ENCODE peak calls at places on chromosomes 5 and 9, in seven cellular contexts. One of them, this sample, is unnamed.

GRCh38 chr5:135458921-135459331 is 6.8 kb upstream of the TIFAB start:
- DNase-seq in psoas muscle: no peak
- DNase-seq in transverse colon: peak; percentile 84
- DNase-seq in AG10803: peak; percentile 51
- DNase-seq in cardiac muscle cell: no peak
- DNase-seq in pancreas: no peak
- DNase-seq in heart right ventricle: no peak
- DNase-seq in this sample: no peak

GRCh38 chr5:35773936-35774335 is 82.8 kb upstream of the IL7R start:
- DNase-seq in heart right ventricle: no peak
- DNase-seq in cardiac muscle cell: no peak
- DNase-seq in transverse colon: no peak
- DNase-seq in AG10803: peak; percentile 71
- DNase-seq in psoas muscle: no peak
- DNase-seq in pancreas: no peak
- DNase-seq in this sample: no peak

GRCh38 chr5:101009758-101010519 is 106.9 kb upstream of the ST8SIA4 start:
- DNase-seq in AG10803: no peak
- DNase-seq in transverse colon: no peak
- DNase-seq in heart right ventricle: no peak
- DNase-seq in pancreas: no peak
- DNase-seq in cardiac muscle cell: no peak
- DNase-seq in psoas muscle: no peak
- DNase-seq in this sample: no peak

GRCh38 chr5:113112435-113112834 is 135.8 kb downstream of the DCP2 start:
- DNase-seq in AG10803: peak; percentile 55
- DNase-seq in psoas muscle: no peak
- DNase-seq in transverse colon: no peak
- DNase-seq in cardiac muscle cell: no peak
- DNase-seq in pancreas: no peak
- DNase-seq in heart right ventricle: no peak
- DNase-seq in this sample: no peak

GRCh38 chr5:34772267-34772666 is 66.7 kb upstream of the TTC23L start:
- DNase-seq in psoas muscle: no peak
- DNase-seq in AG10803: no peak
- DNase-seq in pancreas: no peak
- DNase-seq in cardiac muscle cell: no peak
- DNase-seq in heart right ventricle: no peak
- DNase-seq in transverse colon: no peak
- DNase-seq in this sample: no peak

GRCh38 chr9:81477669-81478068 is 211.7 kb downstream of the TLE1 start:
- DNase-seq in cardiac muscle cell: no peak
- DNase-seq in heart right ventricle: no peak
- DNase-seq in psoas muscle: no peak
- DNase-seq in pancreas: no peak
- DNase-seq in transverse colon: no peak
- DNase-seq in AG10803: peak; percentile 84
- DNase-seq in this sample: peak; percentile 58

GRCh38 chr5:177179431-177179830 is 45.9 kb downstream of the NSD1 start:
- DNase-seq in heart right ventricle: no peak
- DNase-seq in pancreas: no peak
- DNase-seq in cardiac muscle cell: peak; percentile 21
- DNase-seq in transverse colon: no peak
- DNase-seq in AG10803: no peak
- DNase-seq in psoas muscle: no peak
- DNase-seq in this sample: no peak

GRCh38 chr9:137173795-137174664 is 2.2 kb upstream of the TMEM210 start:
- DNase-seq in AG10803: no peak
- DNase-seq in transverse colon: no peak
- DNase-seq in pancreas: no peak
- DNase-seq in cardiac muscle cell: no peak
- DNase-seq in psoas muscle: no peak
- DNase-seq in heart right ventricle: no peak
- DNase-seq in this sample: no peak

GRCh38 chr9:91790912-91791311 is 159.1 kb downstream of the ROR2 start:
- DNase-seq in heart right ventricle: no peak
- DNase-seq in AG10803: no peak
- DNase-seq in cardiac muscle cell: no peak
- DNase-seq in pancreas: no peak
- DNase-seq in psoas muscle: no peak
- DNase-seq in transverse colon: no peak
- DNase-seq in this sample: no peak

GRCh38 chr5:537621-538071 is 13.4 kb upstream of the SLC9A3 start:
- DNase-seq in transverse colon: no peak
- DNase-seq in AG10803: no peak
- DNase-seq in psoas muscle: peak; percentile 6
- DNase-seq in pancreas: no peak
- DNase-seq in cardiac muscle cell: no peak
- DNase-seq in heart right ventricle: no peak
- DNase-seq in this sample: no peak

GRCh38 chr5:56019306-56020272 is 24.8 kb upstream of the IL6ST start:
- DNase-seq in cardiac muscle cell: no peak
- DNase-seq in transverse colon: no peak
- DNase-seq in heart right ventricle: no peak
- DNase-seq in pancreas: no peak
- DNase-seq in AG10803: peak; percentile 86
- DNase-seq in psoas muscle: no peak
- DNase-seq in this sample: peak; percentile 62

GRCh38 chr5:62578540-62578939 is at the start of gene LRRC70:
- DNase-seq in transverse colon: no peak
- DNase-seq in psoas muscle: no peak
- DNase-seq in heart right ventricle: peak; percentile 33
- DNase-seq in cardiac muscle cell: no peak
- DNase-seq in AG10803: peak; percentile 27
- DNase-seq in pancreas: no peak
- DNase-seq in this sample: peak; percentile 37

GRCh38 chr5:104817127-104817526 is 1254.5 kb upstream of the NUDT12 start:
- DNase-seq in AG10803: no peak
- DNase-seq in transverse colon: no peak
- DNase-seq in cardiac muscle cell: no peak
- DNase-seq in psoas muscle: no peak
- DNase-seq in heart right ventricle: no peak
- DNase-seq in pancreas: no peak
- DNase-seq in this sample: no peak

GRCh38 chr5:173010021-173010420 is 26.4 kb downstream of the ATP6V0E1 start:
- DNase-seq in pancreas: no peak
- DNase-seq in transverse colon: no peak
- DNase-seq in AG10803: peak; percentile 28
- DNase-seq in heart right ventricle: no peak
- DNase-seq in psoas muscle: no peak
- DNase-seq in cardiac muscle cell: no peak
- DNase-seq in this sample: no peak

GRCh38 chr5:163874431-163874830 is 369.0 kb downstream of the MAT2B start:
- DNase-seq in psoas muscle: no peak
- DNase-seq in cardiac muscle cell: no peak
- DNase-seq in transverse colon: no peak
- DNase-seq in heart right ventricle: no peak
- DNase-seq in AG10803: no peak
- DNase-seq in pancreas: no peak
- DNase-seq in this sample: no peak

GRCh38 chr9:19511694-19512093 is 102.9 kb downstream of the ACER2 start:
- DNase-seq in cardiac muscle cell: no peak
- DNase-seq in psoas muscle: no peak
- DNase-seq in heart right ventricle: no peak
- DNase-seq in pancreas: no peak
- DNase-seq in transverse colon: no peak
- DNase-seq in AG10803: no peak
- DNase-seq in this sample: no peak

GRCh38 chr9:23556459-23556858 is 269.6 kb downstream of the ELAVL2 start:
- DNase-seq in heart right ventricle: no peak
- DNase-seq in psoas muscle: no peak
- DNase-seq in cardiac muscle cell: peak; percentile 30
- DNase-seq in pancreas: no peak
- DNase-seq in AG10803: no peak
- DNase-seq in transverse colon: no peak
- DNase-seq in this sample: no peak

DNA sequence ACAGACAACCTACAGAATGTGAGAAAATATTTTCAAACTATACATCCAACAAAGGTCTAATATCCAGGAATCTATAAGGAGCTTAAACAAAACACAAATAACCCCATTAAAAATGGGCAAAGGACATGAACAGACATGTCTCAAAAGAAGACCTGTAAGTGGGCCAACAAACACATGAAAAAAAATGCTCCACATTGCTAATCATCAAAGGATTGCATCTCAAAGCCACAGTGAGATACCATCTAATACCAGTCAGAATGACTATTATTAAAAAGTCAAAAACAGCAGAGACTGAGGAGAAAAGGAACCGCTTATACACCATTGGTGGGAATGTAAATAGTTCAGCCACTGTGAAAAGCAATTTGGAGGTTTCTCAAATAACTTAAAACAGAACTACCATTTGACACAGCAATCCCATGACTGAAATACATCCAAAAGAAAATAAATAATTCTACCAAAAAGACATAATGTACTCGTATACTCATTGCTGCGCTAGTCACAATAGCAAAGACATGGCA is 39.1 kb upstream of the C5orf63 start:
- DNase-seq in AG10803: peak; percentile 15
- DNase-seq in psoas muscle: no peak
- DNase-seq in transverse colon: no peak
- DNase-seq in heart right ventricle: no peak
- DNase-seq in cardiac muscle cell: no peak
- DNase-seq in pancreas: no peak
- DNase-seq in this sample: no peak
- TF ChIP-seq CTCF in AG10803: no peak
- TF ChIP-seq CTCF in psoas muscle: no peak
- TF ChIP-seq CTCF in transverse colon: no peak
- TF ChIP-seq CTCF in heart right ventricle: no peak
- TF ChIP-seq CTCF in cardiac muscle cell: no peak
- TF ChIP-seq CTCF in pancreas: no peak
- TF ChIP-seq CTCF in this sample: no peak

DNA sequence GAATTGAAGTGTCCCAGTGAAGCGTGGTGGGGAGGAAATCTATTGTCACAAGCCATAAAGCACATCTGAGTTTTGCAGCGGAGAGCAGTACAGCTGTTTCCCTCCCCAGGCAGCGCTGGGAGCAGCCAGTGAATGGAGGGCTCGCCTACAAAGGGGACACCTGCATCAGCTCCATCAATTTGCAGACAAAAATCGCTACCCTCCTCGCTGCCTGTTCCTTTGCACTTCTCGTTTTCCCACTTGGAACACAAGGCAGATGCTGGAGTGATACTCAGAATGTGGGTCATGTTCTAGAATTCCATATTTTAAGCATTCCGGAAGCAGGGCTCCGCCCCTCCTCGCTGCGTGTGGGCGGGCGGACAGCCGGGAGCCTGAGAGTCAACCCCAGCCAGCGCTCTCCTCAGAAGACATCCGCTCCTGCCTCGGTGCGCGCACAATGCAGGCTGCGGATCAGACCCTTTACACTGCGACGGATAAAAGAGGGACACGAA is 92.1 kb downstream of the LMNB1 start:
- DNase-seq in heart right ventricle: no peak
- DNase-seq in cardiac muscle cell: no peak
- DNase-seq in transverse colon: no peak
- DNase-seq in AG10803: peak; percentile 41
- DNase-seq in psoas muscle: peak; percentile 30
- DNase-seq in pancreas: no peak
- DNase-seq in this sample: no peak
- H3K4me3 ChIP-seq in heart right ventricle: peak overlapping the region; percentile 14
- H3K4me3 ChIP-seq in cardiac muscle cell: no peak overlapping the region
- H3K4me3 ChIP-seq in transverse colon: no peak overlapping the region
- H3K4me3 ChIP-seq in AG10803: peak overlapping the region; percentile 37
- H3K4me3 ChIP-seq in psoas muscle: peak overlapping the region; percentile 32
- H3K4me3 ChIP-seq in pancreas: no peak overlapping the region
- H3K4me3 ChIP-seq in this sample: peak overlapping the region; percentile 7

DNA sequence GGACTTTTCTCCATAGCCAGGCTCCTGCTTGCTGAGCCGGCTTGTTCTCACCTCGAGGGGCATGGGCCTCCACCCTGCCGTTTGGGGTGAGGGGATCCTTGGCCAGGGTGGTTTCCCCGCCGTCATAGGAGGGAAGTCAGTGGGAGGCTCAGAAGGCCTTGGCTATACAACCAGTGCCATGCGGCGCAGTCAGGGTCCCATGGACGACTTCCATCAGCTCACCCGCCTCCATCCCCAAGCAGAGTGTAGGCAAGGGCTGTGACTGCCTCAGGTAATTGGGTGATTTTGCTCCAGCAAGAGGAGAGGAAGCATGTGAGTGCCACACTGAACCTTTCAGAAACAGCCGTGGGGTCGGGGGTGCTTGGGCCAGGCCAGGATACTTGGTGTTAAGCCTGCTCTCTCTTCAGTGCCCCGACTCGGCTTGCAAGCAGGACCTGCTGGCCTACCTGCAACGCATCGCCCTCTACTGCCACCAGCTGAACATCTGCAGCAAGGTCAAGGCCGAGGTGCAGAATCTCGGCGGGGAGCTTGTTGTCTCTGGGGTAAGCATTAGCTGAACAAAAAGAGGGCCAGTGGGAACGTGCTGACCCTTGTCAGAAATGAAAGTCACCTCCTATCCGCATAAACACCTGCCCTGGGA is 57.2 kb upstream of the LRRTM2 start:
- DNase-seq in pancreas: no peak
- DNase-seq in heart right ventricle: no peak
- DNase-seq in psoas muscle: no peak
- DNase-seq in cardiac muscle cell: no peak
- DNase-seq in transverse colon: no peak
- DNase-seq in AG10803: no peak
- DNase-seq in this sample: no peak
- TF ChIP-seq CTCF in pancreas: no peak
- TF ChIP-seq CTCF in heart right ventricle: no peak
- TF ChIP-seq CTCF in psoas muscle: no peak
- TF ChIP-seq CTCF in cardiac muscle cell: no peak
- TF ChIP-seq CTCF in transverse colon: no peak
- TF ChIP-seq CTCF in AG10803: no peak
- TF ChIP-seq CTCF in this sample: no peak

GRCh38 chr9:297104-297794 is 82.6 kb downstream of the DOCK8 start:
- DNase-seq in psoas muscle: peak; percentile 23
- DNase-seq in cardiac muscle cell: no peak
- DNase-seq in heart right ventricle: peak; percentile 7
- DNase-seq in transverse colon: peak; percentile 29
- DNase-seq in AG10803: no peak
- DNase-seq in pancreas: no peak
- DNase-seq in this sample: no peak
- H3K4me3 ChIP-seq in psoas muscle: no peak overlapping the region
- H3K4me3 ChIP-seq in cardiac muscle cell: no peak overlapping the region
- H3K4me3 ChIP-seq in heart right ventricle: no peak overlapping the region
- H3K4me3 ChIP-seq in transverse colon: no peak overlapping the region
- H3K4me3 ChIP-seq in AG10803: no peak overlapping the region
- H3K4me3 ChIP-seq in pancreas: no peak overlapping the region
- H3K4me3 ChIP-seq in this sample: no peak overlapping the region

GRCh38 chr9:122827759-122828090 is 663 bp downstream of the PDCL start:
- DNase-seq in pancreas: no peak
- DNase-seq in psoas muscle: no peak
- DNase-seq in cardiac muscle cell: peak; percentile 57
- DNase-seq in AG10803: peak; percentile 48
- DNase-seq in heart right ventricle: no peak
- DNase-seq in transverse colon: no peak
- DNase-seq in this sample: no peak
- TF ChIP-seq CTCF in pancreas: no peak
- TF ChIP-seq CTCF in psoas muscle: no peak
- TF ChIP-seq CTCF in cardiac muscle cell: no peak
- TF ChIP-seq CTCF in AG10803: no peak
- TF ChIP-seq CTCF in heart right ventricle: no peak
- TF ChIP-seq CTCF in transverse colon: no peak
- TF ChIP-seq CTCF in this sample: no peak